ENCODE peak calls at places on chromosomes 13 and 19, in eight cellular contexts. H, N, R, L, O, X, S and Q are unnamed samples.

GRCh38 chr19:38919837-38920528 is 8.0 kb upstream of the CCER2 start:
- DNase-seq in L (no peak), R (no peak), S (peak), O (no peak), X (no peak), N (no peak), H (no peak), Q (peak)

GRCh38 chr13:40190656-40191100 is 475.8 kb downstream of the FOXO1 start:
- DNase-seq in N (peak), X (peak), S (no peak), L (no peak), R (peak), H (no peak), O (peak), Q (peak)

GRCh38 chr13:48580185-48580803 is 47.4 kb upstream of the RCBTB2 start:
- DNase-seq in O (peak), S (no peak), X (peak), L (no peak), R (no peak), N (peak), H (no peak), Q (peak)

GRCh38 chr19:54967611-54968010 is 1.4 kb downstream of the NLRP2 start:
- DNase-seq in H (no peak), R (no peak), N (no peak), O (no peak), S (no peak), L (no peak), X (no peak), Q (no peak)

GRCh38 chr13:65264066-65264465 is 1966.1 kb downstream of the PCDH9 start:
- DNase-seq in O (no peak), X (no peak), R (no peak), N (no peak), L (no peak), S (no peak), H (no peak), Q (no peak)

GRCh38 chr19:51422053-51422448 is 4.6 kb upstream of the SIGLEC10 start:
- DNase-seq in H (peak), R (peak), S (peak), O (peak), L (peak), X (peak), N (peak), Q (peak)

GRCh38 chr13:30971575-30971974 is 39.1 kb downstream of the TEX26 start:
- DNase-seq in S (no peak), O (no peak), H (no peak), L (no peak), X (no peak), R (peak), N (no peak), Q (no peak)

GRCh38 chr19:57668635-57669034 is at the start of gene ZSCAN4:
- DNase-seq in N (no peak), X (no peak), R (no peak), S (no peak), L (no peak), O (no peak), H (no peak), Q (no peak)

GRCh38 chr19:927044-927706 is 1.3 kb downstream of the ARID3A start:
- DNase-seq in N (peak), R (peak), S (peak), H (no peak), X (no peak), L (peak), O (no peak), Q (no peak)